ENCODE peak calls at places on chromosomes 5 and 9, in five cellular contexts. Q is colonic mucosa, P is HCT116, N is endothelial cell of umbilical vein, T is IMR-90. M is an unnamed sample.

GRCh38 chr5:172383231-172383802 is 71.0 kb downstream of the SH3PXD2B start:
- DNase-seq in Q (peak), P (no peak), N (no peak), T (peak), M (peak)

GRCh38 chr5:173963867-173964429 is 25.0 kb upstream of the C5orf47 start:
- DNase-seq in Q (peak), P (no peak), N (no peak), T (no peak), M (no peak)

GRCh38 chr5:79149432-79149831 is 37.8 kb downstream of the BHMT start:
- DNase-seq in Q (no peak), P (no peak), N (no peak), T (peak), M (peak)

GRCh38 chr9:6680797-6681146 is 35.2 kb upstream of the GLDC start:
- DNase-seq in Q (peak), P (no peak), N (no peak), T (peak), M (peak)

GRCh38 chr5:41638685-41639084 is 128.3 kb upstream of the PLCXD3 start:
- DNase-seq in Q (no peak), P (no peak), N (no peak), T (no peak), M (no peak)

GRCh38 chr9:115202960-115203751 is 85.2 kb upstream of the TNC start:
- DNase-seq in Q (no peak), P (no peak), N (no peak), T (peak), M (peak)

GRCh38 chr5:117624226-117624625 is 1049.6 kb upstream of the SEMA6A start:
- DNase-seq in Q (no peak), P (no peak), N (no peak), T (no peak), M (no peak)

GRCh38 chr5:140321796-140322195 is 18.9 kb upstream of the PFDN1 start:
- DNase-seq in Q (no peak), P (no peak), N (no peak), T (no peak), M (no peak)

GRCh38 chr5:115735108-115735998 is 81.1 kb downstream of the CDO1 start:
- DNase-seq in Q (no peak), P (no peak), N (no peak), T (no peak), M (no peak)

GRCh38 chr5:180495292-180495691 is 1.1 kb downstream of the CNOT6 start:
- DNase-seq in Q (no peak), P (no peak), N (no peak), T (no peak), M (peak)

GRCh38 chr5:180498378-180498777 is 4.2 kb downstream of the CNOT6 start:
- DNase-seq in Q (no peak), P (no peak), N (no peak), T (no peak), M (no peak)

GRCh38 chr5:180494060-180494509 is at the start of gene CNOT6:
- DNase-seq in Q (peak), P (peak), N (peak), T (peak), M (peak)

GRCh38 chr5:180494510-180495181 is 467 bp downstream of the CNOT6 start:
- DNase-seq in Q (peak), P (no peak), N (peak), T (no peak), M (peak)

GRCh38 chr5:180495991-180496741 is 2.0 kb downstream of the CNOT6 start:
- DNase-seq in Q (no peak), P (no peak), N (no peak), T (no peak), M (no peak)
- H3K9ac ChIP-seq in Q (no peak), P (peak), N (no peak), T (peak), M (peak)

DNA sequence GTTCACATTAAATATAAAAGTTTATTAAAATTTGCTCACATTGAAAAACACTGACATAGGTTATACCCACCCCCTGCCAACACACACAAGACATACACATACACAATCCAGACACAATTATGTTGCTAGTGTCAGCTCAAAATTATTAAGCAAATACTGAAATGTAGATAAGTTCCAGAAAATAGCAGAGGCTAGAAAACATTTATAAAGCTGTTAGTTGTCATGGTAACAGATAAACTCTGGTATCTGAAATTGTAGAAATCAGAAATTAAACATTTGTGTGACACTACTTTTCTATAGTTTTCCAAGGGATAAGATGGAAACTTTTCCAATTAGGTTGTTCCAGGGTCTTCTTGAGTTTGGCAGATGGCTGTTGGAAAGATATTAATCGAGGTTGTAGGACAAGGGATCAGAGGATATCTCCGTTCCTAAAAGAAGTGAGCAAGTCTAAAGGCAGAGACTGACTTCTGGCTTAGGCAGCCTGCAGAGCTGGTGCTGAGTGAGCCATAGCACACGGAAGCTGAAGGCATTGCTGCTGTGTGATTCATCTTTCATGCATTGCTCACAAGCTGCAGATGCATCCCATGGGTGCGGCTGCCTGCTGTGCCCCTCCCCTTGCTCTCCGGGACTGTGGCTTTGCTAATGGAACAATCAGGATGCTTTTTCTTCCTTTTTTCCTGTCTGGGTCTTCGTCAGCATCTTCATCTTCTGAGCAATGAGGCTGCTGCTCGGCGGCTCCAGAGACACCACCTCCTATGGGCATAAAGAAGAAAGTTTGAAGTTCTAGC is 341.5 kb downstream of the DIRAS2 start:
- DNase-seq in Q (peak), P (peak), N (peak), T (peak), M (peak)
- H3K9ac ChIP-seq in Q (no peak), P (no peak), N (no peak), T (no peak), M (peak)

GRCh38 chr9:128635266-128636023 is 21.2 kb downstream of the DYNC2I2 start:
- DNase-seq in Q (peak), P (peak), N (peak), T (peak), M (peak)
- H3K9ac ChIP-seq in Q (peak), P (peak), N (peak), T (peak), M (peak)

DNA sequence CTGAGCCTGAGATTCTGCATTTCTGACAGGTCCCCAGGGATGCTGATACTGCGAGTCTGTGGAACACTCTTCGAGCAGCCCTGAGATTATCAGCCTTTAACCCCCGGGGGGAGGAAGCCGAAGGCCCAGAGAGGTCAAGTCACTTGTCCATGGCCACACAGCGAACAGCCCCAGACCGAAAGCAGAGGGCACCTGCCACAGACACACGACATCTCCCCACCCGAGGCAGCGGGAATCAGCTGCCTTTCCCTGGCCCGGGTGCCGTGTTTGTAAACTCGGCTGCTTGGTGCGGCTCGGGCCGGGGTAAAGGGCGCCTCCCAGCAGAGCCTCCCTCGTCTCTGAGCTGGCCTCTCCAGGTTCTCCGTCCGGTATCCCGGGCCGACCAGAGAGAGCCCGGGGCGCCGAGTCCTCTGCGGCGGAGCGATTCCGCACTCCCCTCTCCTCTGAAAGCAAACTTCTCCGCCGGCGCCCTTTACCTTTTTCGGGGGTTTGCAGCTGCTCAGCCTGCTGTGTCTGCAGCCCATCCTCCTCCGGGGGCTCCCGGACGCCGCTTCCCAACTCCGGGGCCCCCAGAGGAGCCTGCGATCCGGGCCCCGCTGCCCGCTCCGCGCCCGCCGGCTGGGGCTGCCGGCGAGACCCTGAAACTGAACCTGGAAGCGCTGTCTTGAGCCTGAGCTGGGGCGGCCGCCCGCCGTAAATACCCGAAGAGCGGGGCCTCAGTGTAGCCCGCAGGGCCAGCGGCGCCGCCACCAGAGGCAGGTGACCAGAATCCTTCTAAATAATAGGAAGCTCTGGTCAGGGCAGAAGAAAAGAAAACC is at the start of gene CCDC69:
- DNase-seq in Q (peak), P (peak), N (peak), T (peak), M (peak)
- H3K9ac ChIP-seq in Q (peak), P (peak), N (peak), T (no peak), M (peak)